ENCODE peak calls at places on chromosomes 1 and 21, in four cellular contexts. Z is hepatocyte, Q is OCI-LY7, M is stomach. J is an unnamed sample.

GRCh38 chr1:158003409-158003805 is 10.0 kb downstream of the KIRREL1 start:
- DNase-seq in M (no peak), Q (no peak), Z (no peak), J (no peak)

GRCh38 chr1:209800984-209801834 is 4.7 kb downstream of the IRF6 start:
- DNase-seq in M (peak), Z (no peak), Q (no peak), J (no peak)

GRCh38 chr1:21234779-21235178 is 55.5 kb downstream of the ECE1 start:
- DNase-seq in Q (no peak), M (no peak), Z (no peak), J (no peak)

GRCh38 chr1:236063919-236064673 is 794 bp downstream of the NID1 start:
- DNase-seq in Q (no peak), Z (peak), M (peak), J (peak)

GRCh38 chr1:145879775-145880174 is 5.9 kb downstream of the ANKRD35 start:
- DNase-seq in Q (no peak), Z (no peak), M (no peak), J (no peak)

GRCh38 chr1:151238467-151238739 is 16.1 kb upstream of the PSMD4 start:
- DNase-seq in M (no peak), Q (no peak), Z (no peak), J (no peak)

GRCh38 chr1:47437518-47438320 is at the start of gene FOXD2:
- DNase-seq in M (peak), Q (peak), Z (peak), J (peak)

GRCh38 chr1:40740039-40740991 is 43.3 kb upstream of the KCNQ4 start:
- DNase-seq in Q (no peak), Z (no peak), M (no peak), J (no peak)

GRCh38 chr1:22739648-22740385 is 29.2 kb downstream of the EPHB2 start:
- DNase-seq in Q (no peak), Z (peak), M (no peak), J (no peak)

GRCh38 chr1:7008331-7008730 is 223.1 kb downstream of the CAMTA1 start:
- DNase-seq in Z (no peak), Q (no peak), M (no peak), J (no peak)

GRCh38 chr1:22196641-22197040 is 53.7 kb upstream of the WNT4 start:
- DNase-seq in M (no peak), Z (no peak), Q (no peak), J (no peak)

GRCh38 chr1:219880765-219881457 is 47.4 kb downstream of the SLC30A10 start:
- DNase-seq in Q (no peak), M (no peak), Z (no peak), J (no peak)

GRCh38 chr1:219871427-219872057 is 56.8 kb downstream of the SLC30A10 start:
- DNase-seq in Q (no peak), Z (no peak), M (no peak), J (no peak)

GRCh38 chr1:219875860-219876259 is 52.5 kb downstream of the SLC30A10 start:
- DNase-seq in M (no peak), Q (no peak), Z (no peak), J (no peak)

GRCh38 chr1:219882116-219882515 is 46.2 kb downstream of the SLC30A10 start:
- DNase-seq in M (no peak), Z (no peak), Q (no peak), J (no peak)

GRCh38 chr1:219876798-219877209 is 51.6 kb downstream of the SLC30A10 start:
- DNase-seq in M (no peak), Q (no peak), Z (no peak), J (peak)
- TF ChIP-seq CTCF in M (no peak), Q (peak), Z (peak), J (peak)

GRCh38 chr1:113981962-113982931 is 3.0 kb downstream of the OLFML3 start:
- DNase-seq in M (peak), Z (peak), Q (no peak), J (no peak)

GRCh38 chr1:113982955-113983742 is 3.9 kb downstream of the OLFML3 start:
- DNase-seq in M (no peak), Z (no peak), Q (no peak), J (no peak)

GRCh38 chr1:113978863-113979702 is at the start of gene OLFML3:
- DNase-seq in Q (peak), Z (peak), M (peak), J (peak)

GRCh38 chr1:113976609-113977278 is 2.5 kb upstream of the OLFML3 start:
- DNase-seq in Z (peak), M (no peak), Q (peak), J (no peak)

GRCh38 chr1:113980120-113980519 is 846 bp downstream of the OLFML3 start:
- DNase-seq in Q (no peak), M (peak), Z (peak), J (no peak)
- H3K4me3 ChIP-seq in Q (no peak), M (peak), Z (peak), J (no peak)

GRCh38 chr21:36104306-36105300 is 30.3 kb upstream of the CBR3 start:
- DNase-seq in M (peak), Q (no peak), Z (peak), J (peak)
- TF ChIP-seq CTCF in M (no peak), Q (peak), Z (peak), J (peak)

DNA sequence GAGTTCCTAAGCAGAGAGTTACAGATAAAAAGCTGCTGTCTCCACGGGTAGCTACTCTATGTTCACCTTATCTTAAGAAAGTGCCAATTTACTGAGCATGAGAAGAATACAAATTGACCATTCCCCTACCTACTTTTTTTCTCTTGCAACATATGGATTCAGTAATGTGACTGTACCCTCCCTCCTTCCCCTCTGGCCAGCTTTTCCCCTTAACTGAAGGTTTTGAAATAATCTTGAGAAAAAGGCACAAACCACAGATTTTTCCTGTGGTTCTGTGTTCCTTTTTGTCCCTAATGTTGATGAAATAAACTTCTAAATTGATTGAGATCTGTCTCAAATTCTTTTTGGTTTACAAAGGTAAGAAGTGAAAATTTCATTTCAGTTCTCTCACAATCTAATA is 2.6 kb upstream of the CD2 start:
- DNase-seq in Q (no peak), Z (no peak), M (no peak), J (no peak)
- H3K4me3 ChIP-seq in Q (no peak), Z (no peak), M (no peak), J (no peak)

J was measured in GM12865.